ENCODE peak calls at places on chromosomes 11 and 22, in five cellular contexts. V, P, E, K and C are unnamed samples.

GRCh38 chr11:130166457-130166784 is 6.8 kb downstream of the ST14 start:
- DNase-seq in V (peak; percentile 99), P (peak; percentile 90), E (no peak), K (no peak), C (no peak)

GRCh38 chr22:17788528-17789378 is 14.5 kb upstream of the BID start:
- DNase-seq in V (no peak), P (no peak), E (peak; percentile 58), K (no peak), C (no peak)

GRCh38 chr11:61609000-61609969 is 28.4 kb upstream of the SYT7 start:
- DNase-seq in V (no peak), P (no peak), E (no peak), K (no peak), C (no peak)

GRCh38 chr11:135022430-135022829 is 610.4 kb upstream of the B3GAT1 start:
- DNase-seq in V (no peak), P (no peak), E (no peak), K (no peak), C (no peak)

GRCh38 chr11:97033178-97033577 is 643.4 kb downstream of the JRKL start:
- DNase-seq in V (no peak), P (no peak), E (no peak), K (peak; percentile 4), C (no peak)

GRCh38 chr11:10450451-10451398 is 4.3 kb upstream of the AMPD3 start:
- DNase-seq in V (no peak), P (peak; percentile 35), E (peak; percentile 78), K (peak; percentile 40), C (peak; percentile 90)

GRCh38 chr11:86579406-86579731 is 93.0 kb downstream of the ME3 start:
- DNase-seq in V (no peak), P (no peak), E (no peak), K (no peak), C (no peak)

GRCh38 chr11:14411818-14412217 is 52.8 kb upstream of the RRAS2 start:
- DNase-seq in V (peak; percentile 89), P (peak; percentile 32), E (no peak), K (no peak), C (no peak)

GRCh38 chr11:120871924-120872323 is 152.0 kb upstream of the TBCEL start:
- DNase-seq in V (no peak), P (no peak), E (no peak), K (no peak), C (no peak)

GRCh38 chr11:27305751-27306150 is 57.3 kb downstream of the CCDC34 start:
- DNase-seq in V (no peak), P (no peak), E (no peak), K (no peak), C (no peak)

GRCh38 chr22:45742866-45743450 is 71.3 kb downstream of the ATXN10 start:
- DNase-seq in V (peak; percentile 65), P (peak; percentile 80), E (no peak), K (no peak), C (no peak)

GRCh38 chr11:123111465-123111864 is 49.5 kb upstream of the HSPA8 start:
- DNase-seq in V (peak; percentile 65), P (peak; percentile 64), E (no peak), K (peak; percentile 39), C (peak; percentile 71)

GRCh38 chr11:32008879-32009548 is 81.9 kb upstream of the RCN1 start:
- DNase-seq in V (no peak), P (no peak), E (no peak), K (no peak), C (no peak)

GRCh38 chr22:27632451-27633295 is 168.9 kb downstream of the MN1 start:
- DNase-seq in V (no peak), P (peak; percentile 46), E (no peak), K (no peak), C (no peak)

GRCh38 chr11:119518746-119519382 is 95.9 kb upstream of the THY1 start:
- DNase-seq in V (peak; percentile 58), P (peak; percentile 42), E (peak; percentile 73), K (peak; percentile 76), C (peak; percentile 83)

GRCh38 chr11:83759148-83759547 is 473.0 kb upstream of the CCDC90B start:
- DNase-seq in V (no peak), P (no peak), E (no peak), K (no peak), C (no peak)

GRCh38 chr11:86923993-86924766 is 31.0 kb downstream of the FZD4 start:
- DNase-seq in V (no peak), P (no peak), E (peak; percentile 87), K (peak; percentile 51), C (peak; percentile 96)

GRCh38 chr11:131837562-131837961 is 467.1 kb downstream of the NTM start:
- DNase-seq in V (no peak), P (no peak), E (no peak), K (no peak), C (no peak)

GRCh38 chr11:58616594-58616993 is 5.9 kb upstream of the CNTF start:
- DNase-seq in V (peak; percentile 95), P (peak; percentile 93), E (no peak), K (no peak), C (no peak)

GRCh38 chr22:47419239-47419638 is 656.8 kb downstream of the TBC1D22A start:
- DNase-seq in V (no peak), P (no peak), E (no peak), K (no peak), C (no peak)

GRCh38 chr11:36164522-36165250 is 124.5 kb downstream of the COMMD9 start:
- DNase-seq in V (peak; percentile 52), P (peak; percentile 46), E (no peak), K (no peak), C (no peak)

GRCh38 chr22:20111689-20112622 is 3.9 kb upstream of the RANBP1 start:
- DNase-seq in V (no peak), P (no peak), E (no peak), K (no peak), C (no peak)

GRCh38 chr11:67705264-67705663 is 30.8 kb upstream of the ALDH3B2 start:
- DNase-seq in V (no peak), P (no peak), E (no peak), K (no peak), C (no peak)
- H3K4ac ChIP-seq in V (no peak overlapping the region), P (no peak overlapping the region), E (no peak overlapping the region), K (no peak overlapping the region), C (no peak overlapping the region)

GRCh38 chr22:33898121-33898520 is 22.2 kb downstream of the LARGE1 start:
- DNase-seq in V (no peak), P (no peak), E (no peak), K (no peak), C (no peak)
- H2BK120ac ChIP-seq in V (no peak overlapping the region), P (no peak overlapping the region), E (no peak overlapping the region), K (no peak overlapping the region), C (no peak overlapping the region)

GRCh38 chr11:68099057-68099456 is 22.1 kb downstream of the CHKA start:
- DNase-seq in V (no peak), P (no peak), E (no peak), K (no peak), C (no peak)

GRCh38 chr11:68096962-68097361 is 24.2 kb downstream of the CHKA start:
- DNase-seq in V (no peak), P (no peak), E (no peak), K (no peak), C (no peak)

GRCh38 chr11:68099474-68100405 is 21.4 kb downstream of the CHKA start:
- DNase-seq in V (no peak), P (no peak), E (no peak), K (no peak), C (peak; percentile 70)
- H3K4me2 ChIP-seq in V (peak overlapping the region; percentile 66), P (no peak overlapping the region), E (no peak overlapping the region), K (no peak overlapping the region), C (no peak overlapping the region)

DNA sequence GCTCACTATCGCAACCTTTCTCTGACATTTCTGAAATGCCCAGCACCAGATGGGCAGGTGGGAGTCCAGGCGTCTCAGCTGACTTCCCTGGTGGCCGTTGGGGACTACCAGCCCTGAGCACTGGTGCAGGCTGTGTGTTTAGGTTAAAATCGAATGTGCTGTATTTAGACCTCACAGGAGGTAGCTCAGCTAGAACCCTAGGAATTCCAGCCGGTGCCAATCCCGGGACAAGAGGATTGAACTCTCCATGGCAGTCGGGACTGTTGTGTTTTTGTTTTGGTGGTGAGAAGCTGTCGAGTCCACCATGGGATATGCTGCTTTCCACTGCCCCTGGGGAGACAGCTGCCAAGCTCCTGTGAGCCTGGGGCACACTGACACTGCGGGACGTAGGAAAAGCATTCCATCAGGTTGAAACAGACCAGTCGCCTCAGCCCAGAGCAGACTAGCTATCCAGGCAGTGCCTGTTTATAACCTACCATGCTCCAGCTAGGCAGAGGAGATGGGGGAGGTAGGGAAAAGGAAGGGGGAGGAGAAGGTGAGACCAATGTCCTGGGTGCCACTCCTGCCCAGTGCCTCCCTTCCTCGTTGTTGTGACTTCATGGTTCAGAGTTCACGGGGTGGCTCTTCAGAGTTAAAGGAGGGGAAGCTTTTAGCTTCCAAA is 52.9 kb downstream of the MICAL2 start:
- DNase-seq in V (peak; percentile 82), P (peak; percentile 96), E (no peak), K (no peak), C (peak; percentile 63)
- H3K4ac ChIP-seq in V (peak overlapping the region; percentile 98), P (peak overlapping the region; percentile 51), E (no peak overlapping the region), K (no peak overlapping the region), C (no peak overlapping the region)

GRCh38 chr22:21948824-21949568 is 3.7 kb downstream of the PPM1F start:
- DNase-seq in V (no peak), P (no peak), E (no peak), K (no peak), C (no peak)

GRCh38 chr22:21949948-21950347 is 2.7 kb downstream of the PPM1F start:
- DNase-seq in V (no peak), P (no peak), E (no peak), K (no peak), C (no peak)

GRCh38 chr22:21948390-21948789 is 4.3 kb downstream of the PPM1F start:
- DNase-seq in V (no peak), P (no peak), E (no peak), K (no peak), C (no peak)

GRCh38 chr22:21951062-21951461 is 1.6 kb downstream of the PPM1F start:
- DNase-seq in V (no peak), P (no peak), E (no peak), K (no peak), C (no peak)

GRCh38 chr22:21949569-21949918 is 3.1 kb downstream of the PPM1F start:
- DNase-seq in V (no peak), P (no peak), E (no peak), K (no peak), C (no peak)
- H2BK120ac ChIP-seq in V (no peak overlapping the region), P (no peak overlapping the region), E (no peak overlapping the region), K (no peak overlapping the region), C (no peak overlapping the region)

GRCh38 chr11:6654281-6655019 is 1.2 kb downstream of the DCHS1 start:
- DNase-seq in V (no peak), P (no peak), E (no peak), K (no peak), C (no peak)
- H3K4me2 ChIP-seq in V (peak overlapping the region; percentile 97), P (peak overlapping the region; percentile 10), E (peak overlapping the region; percentile 57), K (no peak overlapping the region), C (no peak overlapping the region)